ENCODE peak calls at places on chromosomes 12 and 14, in four cellular contexts. One of them, this sample, is unnamed.

GRCh38 chr14:95217391-95217900 is 60.1 kb upstream of the DICER1 start:
- DNase-seq in gastrocnemius medialis: no peak
- DNase-seq in AG04449: no peak
- DNase-seq in cardiac septum: no peak
- DNase-seq in this sample: no peak

GRCh38 chr12:31896514-31897039 is 62.6 kb upstream of the RESF1 start:
- DNase-seq in gastrocnemius medialis: no peak
- DNase-seq in AG04449: no peak
- DNase-seq in cardiac septum: no peak
- DNase-seq in this sample: peak; percentile 98

GRCh38 chr12:46144433-46144832 is 124.4 kb downstream of the SLC38A1 start:
- DNase-seq in AG04449: no peak
- DNase-seq in gastrocnemius medialis: no peak
- DNase-seq in cardiac septum: no peak
- DNase-seq in this sample: no peak

GRCh38 chr14:87888136-87888999 is 104.6 kb downstream of the GALC start:
- DNase-seq in cardiac septum: no peak
- DNase-seq in AG04449: no peak
- DNase-seq in gastrocnemius medialis: no peak
- DNase-seq in this sample: no peak

GRCh38 chr14:106879241-106879640 is 1352.9 kb downstream of the TMEM121 start:
- DNase-seq in cardiac septum: no peak
- DNase-seq in AG04449: no peak
- DNase-seq in gastrocnemius medialis: no peak
- DNase-seq in this sample: no peak

GRCh38 chr14:92513204-92513965 is at the start of gene RIN3:
- DNase-seq in AG04449: no peak
- DNase-seq in gastrocnemius medialis: no peak
- DNase-seq in cardiac septum: peak; percentile 87
- DNase-seq in this sample: peak; percentile 68

GRCh38 chr12:122227341-122227740 is 1.5 kb upstream of the DIABLO start:
- DNase-seq in cardiac septum: no peak
- DNase-seq in gastrocnemius medialis: no peak
- DNase-seq in AG04449: no peak
- DNase-seq in this sample: no peak

GRCh38 chr14:65429757-65430156 is 17.2 kb downstream of the FUT8 start:
- DNase-seq in gastrocnemius medialis: no peak
- DNase-seq in cardiac septum: no peak
- DNase-seq in AG04449: no peak
- DNase-seq in this sample: no peak

GRCh38 chr12:89062996-89063395 is 289.3 kb downstream of the DUSP6 start:
- DNase-seq in cardiac septum: no peak
- DNase-seq in gastrocnemius medialis: no peak
- DNase-seq in AG04449: no peak
- DNase-seq in this sample: no peak

GRCh38 chr12:126727656-126728055 is 1539.3 kb upstream of the TMEM132C start:
- DNase-seq in AG04449: no peak
- DNase-seq in gastrocnemius medialis: no peak
- DNase-seq in cardiac septum: no peak
- DNase-seq in this sample: no peak

GRCh38 chr14:80805136-80805535 is 136.4 kb downstream of the CEP128 start:
- DNase-seq in AG04449: no peak
- DNase-seq in gastrocnemius medialis: no peak
- DNase-seq in cardiac septum: no peak
- DNase-seq in this sample: no peak

GRCh38 chr12:26750531-26751171 is 82.3 kb downstream of the ITPR2 start:
- DNase-seq in cardiac septum: no peak
- DNase-seq in AG04449: no peak
- DNase-seq in gastrocnemius medialis: no peak
- DNase-seq in this sample: no peak

GRCh38 chr14:38389666-38390065 is 133.8 kb upstream of the CLEC14A start:
- DNase-seq in cardiac septum: no peak
- DNase-seq in gastrocnemius medialis: no peak
- DNase-seq in AG04449: no peak
- DNase-seq in this sample: peak; percentile 41

GRCh38 chr12:83015390-83016225 is 328.9 kb downstream of the TMTC2 start:
- DNase-seq in cardiac septum: no peak
- DNase-seq in gastrocnemius medialis: no peak
- DNase-seq in AG04449: no peak
- DNase-seq in this sample: peak; percentile 7

GRCh38 chr12:31431721-31432120 is 105.8 kb upstream of the SINHCAF start:
- DNase-seq in gastrocnemius medialis: no peak
- DNase-seq in AG04449: no peak
- DNase-seq in cardiac septum: no peak
- DNase-seq in this sample: peak; percentile 53

GRCh38 chr12:2960432-2960956 is 1.3 kb downstream of the TEAD4 start:
- DNase-seq in AG04449: no peak
- DNase-seq in cardiac septum: no peak
- DNase-seq in gastrocnemius medialis: no peak
- DNase-seq in this sample: peak; percentile 19

GRCh38 chr14:99742509-99743487 is 50.4 kb upstream of the EML1 start:
- DNase-seq in AG04449: no peak
- DNase-seq in cardiac septum: no peak
- DNase-seq in gastrocnemius medialis: no peak
- DNase-seq in this sample: no peak

GRCh38 chr12:108021129-108021528 is 108.0 kb upstream of the WSCD2 start:
- DNase-seq in gastrocnemius medialis: no peak
- DNase-seq in AG04449: no peak
- DNase-seq in cardiac septum: no peak
- DNase-seq in this sample: no peak

GRCh38 chr12:77485961-77486579 is 344.6 kb upstream of the NAV3 start:
- DNase-seq in cardiac septum: no peak
- DNase-seq in AG04449: no peak
- DNase-seq in gastrocnemius medialis: no peak
- DNase-seq in this sample: no peak

GRCh38 chr12:129687731-129688130 is 216.1 kb downstream of the TMEM132D start:
- DNase-seq in gastrocnemius medialis: no peak
- DNase-seq in cardiac septum: no peak
- DNase-seq in AG04449: no peak
- DNase-seq in this sample: no peak

GRCh38 chr12:34403706-34404376 is 381.5 kb downstream of the ALG10 start:
- DNase-seq in cardiac septum: peak; percentile 31
- DNase-seq in AG04449: no peak
- DNase-seq in gastrocnemius medialis: no peak
- DNase-seq in this sample: no peak

GRCh38 chr12:59861635-59862034 is 265.8 kb downstream of the SLC16A7 start:
- DNase-seq in gastrocnemius medialis: no peak
- DNase-seq in cardiac septum: no peak
- DNase-seq in AG04449: no peak
- DNase-seq in this sample: no peak

GRCh38 chr12:22477166-22477893 is 67.0 kb downstream of the C2CD5 start:
- DNase-seq in gastrocnemius medialis: no peak
- DNase-seq in AG04449: peak; percentile 34
- DNase-seq in cardiac septum: no peak
- DNase-seq in this sample: peak; percentile 80

GRCh38 chr12:15538881-15539280 is 216.6 kb downstream of the PTPRO start:
- DNase-seq in AG04449: no peak
- DNase-seq in cardiac septum: no peak
- DNase-seq in gastrocnemius medialis: no peak
- DNase-seq in this sample: no peak

GRCh38 chr12:123937707-123938600 is 34.7 kb downstream of the CCDC92 start:
- DNase-seq in cardiac septum: no peak
- DNase-seq in AG04449: no peak
- DNase-seq in gastrocnemius medialis: no peak
- DNase-seq in this sample: peak; percentile 24

GRCh38 chr12:14993537-14994266 is 20.9 kb downstream of the PDE6H start:
- DNase-seq in cardiac septum: no peak
- DNase-seq in AG04449: no peak
- DNase-seq in gastrocnemius medialis: no peak
- DNase-seq in this sample: peak; percentile 36

GRCh38 chr14:26960049-26960688 is 362.3 kb upstream of the NOVA1 start:
- DNase-seq in AG04449: no peak
- DNase-seq in cardiac septum: no peak
- DNase-seq in gastrocnemius medialis: no peak
- DNase-seq in this sample: no peak